ENCODE peak calls at places on chromosomes 2 and 18, in seven cellular contexts. S is LHCN-M2; P is AG04450; A is activated CD4-positive, alpha-beta T cell treated with anti-CD3 and anti-CD28 coated beads, Interleukin-2, amount 50 U/mL, for 48 hours; U is HTR-8/SVneo; M is progenitor cell of endocrine pancreas; F is naive thymus-derived CD8-positive, alpha-beta T cell. D is an unnamed sample.

GRCh38 chr2:34547900-34548299 is 948.8 kb upstream of the FAM98A start:
- DNase-seq in P (no peak), U (no peak), F (no peak), S (no peak), M (no peak), A (no peak), D (no peak)

GRCh38 chr18:34222025-34222395 is 2.7 kb downstream of the NOL4 start:
- DNase-seq in M (no peak), P (no peak), S (no peak), A (no peak), U (no peak), F (no peak), D (no peak)

GRCh38 chr18:44638141-44638540 is 42.5 kb upstream of the SETBP1 start:
- DNase-seq in A (no peak), U (no peak), P (no peak), M (no peak), F (no peak), S (no peak), D (no peak)

GRCh38 chr2:231399853-231400667 is 4.5 kb downstream of the B3GNT7 start:
- DNase-seq in F (no peak), U (peak), S (no peak), A (no peak), M (no peak), P (no peak), D (no peak)

GRCh38 chr2:177717831-177718618 is 325.5 kb downstream of the AGPS start:
- DNase-seq in P (no peak), U (no peak), S (no peak), A (no peak), M (no peak), F (no peak), D (no peak)

GRCh38 chr2:219404954-219405353 is 13.2 kb upstream of the DES start:
- DNase-seq in P (no peak), F (no peak), U (no peak), M (no peak), A (no peak), S (peak), D (no peak)

GRCh38 chr2:118969734-118970395 is 27.9 kb downstream of the MARCO start:
- DNase-seq in P (no peak), U (no peak), A (no peak), S (no peak), M (no peak), F (no peak), D (no peak)

GRCh38 chr18:67511840-67512239 is 4.7 kb downstream of the DSEL start:
- DNase-seq in P (no peak), M (no peak), F (no peak), U (no peak), S (no peak), A (no peak), D (no peak)

GRCh38 chr18:5294618-5295230 is 802 bp downstream of the ZBTB14 start:
- DNase-seq in U (peak), S (peak), P (no peak), F (peak), M (peak), A (peak), D (no peak)

GRCh38 chr18:79934311-79935097 is 16.9 kb downstream of the SLC66A2 start:
- DNase-seq in U (no peak), S (no peak), F (no peak), P (no peak), A (no peak), M (no peak), D (no peak)

GRCh38 chr2:12709207-12709522 is 7.6 kb upstream of the TRIB2 start:
- DNase-seq in P (no peak), S (no peak), U (no peak), A (no peak), F (peak), M (no peak), D (no peak)

GRCh38 chr2:184646177-184646576 is 47.8 kb downstream of the ZNF804A start:
- DNase-seq in A (no peak), M (no peak), S (peak), F (no peak), U (no peak), P (peak), D (no peak)

GRCh38 chr2:119598576-119598975 is 54.3 kb downstream of the CFAP221 start:
- DNase-seq in F (no peak), P (no peak), S (peak), M (no peak), U (no peak), A (no peak), D (no peak)

GRCh38 chr2:219744698-219745097 is 117.3 kb downstream of the SLC4A3 start:
- DNase-seq in M (no peak), U (no peak), A (no peak), P (no peak), S (no peak), F (no peak), D (no peak)

GRCh38 chr18:3186678-3187658 is 32.8 kb downstream of the MYOM1 start:
- DNase-seq in M (no peak), A (no peak), S (no peak), U (no peak), P (no peak), F (no peak), D (no peak)

GRCh38 chr2:187434342-187434785 is 13.7 kb downstream of the CALCRL start:
- DNase-seq in M (no peak), P (no peak), A (no peak), U (no peak), S (peak), F (no peak), D (no peak)

GRCh38 chr18:11785444-11786055 is 65.7 kb upstream of the CHMP1B start:
- DNase-seq in U (no peak), P (no peak), A (no peak), F (no peak), S (no peak), M (no peak), D (no peak)

GRCh38 chr18:59950215-59950944 is 50.6 kb downstream of the PMAIP1 start:
- DNase-seq in U (no peak), F (no peak), A (no peak), S (peak), M (no peak), P (no peak), D (no peak)

GRCh38 chr2:71792926-71793761 is 339.8 kb downstream of the DYSF start:
- DNase-seq in A (no peak), U (no peak), P (no peak), M (no peak), S (peak), F (no peak), D (no peak)

GRCh38 chr2:141380625-141381012 is 750.2 kb downstream of the LRP1B start:
- DNase-seq in S (no peak), M (no peak), U (no peak), A (no peak), F (no peak), P (no peak), D (no peak)

GRCh38 chr2:230811508-230811907 is 53.2 kb upstream of the ITM2C start:
- DNase-seq in U (no peak), S (no peak), P (no peak), F (no peak), M (no peak), A (no peak), D (no peak)

GRCh38 chr2:37090019-37090477 is 5.7 kb downstream of the GPATCH11 start:
- DNase-seq in M (no peak), A (no peak), F (no peak), S (no peak), P (no peak), U (no peak), D (no peak)

GRCh38 chr2:25788457-25788856 is 89.8 kb downstream of the ASXL2 start:
- DNase-seq in M (no peak), P (no peak), U (no peak), F (no peak), A (no peak), S (peak), D (no peak)

GRCh38 chr2:71796174-71796592 is 342.8 kb downstream of the DYSF start:
- DNase-seq in U (peak), A (no peak), S (peak), P (no peak), F (no peak), M (no peak), D (no peak)

GRCh38 chr2:190819835-190820234 is 60.8 kb upstream of the GLS start:
- DNase-seq in S (peak), F (no peak), P (peak), U (no peak), A (no peak), M (no peak), D (no peak)

GRCh38 chr2:36564377-36564930 is 33.5 kb downstream of the FEZ2 start:
- DNase-seq in F (no peak), A (no peak), P (no peak), U (no peak), S (no peak), M (no peak), D (no peak)

GRCh38 chr2:65402339-65402738 is 30.1 kb downstream of the SPRED2 start:
- DNase-seq in U (no peak), P (no peak), F (no peak), S (no peak), A (no peak), M (no peak), D (no peak)

GRCh38 chr2:62569907-62570793 is 64.2 kb upstream of the TMEM17 start:
- DNase-seq in A (no peak), F (no peak), P (no peak), M (peak), U (no peak), S (no peak), D (no peak)

GRCh38 chr2:161033059-161033660 is 127.1 kb upstream of the TANK start:
- DNase-seq in F (no peak), P (no peak), M (no peak), S (no peak), U (no peak), A (no peak), D (no peak)

GRCh38 chr2:182372661-182373060 is 54.2 kb downstream of the PDE1A start:
- DNase-seq in M (no peak), P (peak), U (peak), A (no peak), S (peak), F (no peak), D (peak)

GRCh38 chr2:138948070-138948539 is 167.9 kb upstream of the NXPH2 start:
- DNase-seq in P (no peak), S (peak), M (no peak), A (no peak), U (peak), F (no peak), D (peak)

GRCh38 chr2:31297751-31298150 is 63.8 kb downstream of the EHD3 start:
- DNase-seq in A (no peak), F (no peak), P (no peak), M (no peak), S (peak), U (peak), D (no peak)

GRCh38 chr18:24491882-24492281 is 31.4 kb downstream of the HRH4 start:
- DNase-seq in P (no peak), S (no peak), F (peak), U (no peak), M (no peak), A (no peak), D (no peak)

GRCh38 chr2:21895200-21895599 is 771.4 kb downstream of the TDRD15 start:
- DNase-seq in F (no peak), S (no peak), U (no peak), M (no peak), P (no peak), A (no peak), D (no peak)

GRCh38 chr2:227890495-227891079 is 19.2 kb downstream of the DAW1 start:
- DNase-seq in A (no peak), M (no peak), F (peak), S (peak), P (peak), U (peak), D (peak)

GRCh38 chr18:60534539-60534938 is 162.0 kb upstream of the MC4R start:
- DNase-seq in P (no peak), M (no peak), U (peak), A (no peak), S (peak), F (no peak), D (no peak)

GRCh38 chr18:293557-293956 is 25.7 kb upstream of the THOC1 start:
- DNase-seq in U (no peak), P (no peak), F (no peak), S (peak), A (no peak), M (no peak), D (no peak)

D was measured in smooth muscle cell of the brain vasculature.